ENCODE peak calls at places on chromosomes 16 and 17, in five cellular contexts. B is prostate gland; J is activated T-helper 2 cell treated with anti-CD3 and anti-CD28 coated beads, Interferon-gamma antibody, Interleukin-2, Interleukin-4, amounts not matched to agents 10 μg/mL and 5 μg/mL and 100 μg/mL, durations not matched to agents 14 hours and 24 hours and 36 hours; T is sigmoid colon; Z is nephron progenitor cell. L is an unnamed sample.
A peak's percentile ranks its signal among the peaks of the same experiment; 100 is the strongest.

GRCh38 chr17:8292639-8293395 is 2.4 kb downstream of the SLC25A35 start:
- DNase-seq in B (no peak), J (no peak), T (no peak), Z (no peak), L (no peak)

GRCh38 chr17:31663576-31663975 is 195.5 kb downstream of the COPRS start:
- DNase-seq in B (no peak), J (no peak), T (no peak), Z (no peak), L (no peak)

GRCh38 chr16:56246051-56246817 is 54.9 kb downstream of the GNAO1 start:
- DNase-seq in B (no peak), J (no peak), T (peak; percentile 67), Z (peak; percentile 38), L (peak; percentile 36)

GRCh38 chr16:68420366-68420765 is 27.9 kb downstream of the SMPD3 start:
- DNase-seq in B (no peak), J (no peak), T (no peak), Z (no peak), L (no peak)

GRCh38 chr17:63993368-63993990 is 4.7 kb upstream of the PRR29 start:
- DNase-seq in B (no peak), J (no peak), T (peak; percentile 43), Z (no peak), L (no peak)

GRCh38 chr16:10876799-10877341 is at the start of gene CIITA:
- DNase-seq in B (no peak), J (peak; percentile 60), T (peak; percentile 87), Z (no peak), L (peak; percentile 97)

GRCh38 chr16:1150511-1150982 is 2.4 kb upstream of the CACNA1H start:
- DNase-seq in B (no peak), J (no peak), T (no peak), Z (no peak), L (no peak)

GRCh38 chr17:78588258-78589030 is 11.2 kb upstream of the DNAH17 start:
- DNase-seq in B (no peak), J (no peak), T (no peak), Z (no peak), L (no peak)

GRCh38 chr16:6704306-6704705 is 628.3 kb upstream of the RBFOX1 start:
- DNase-seq in B (no peak), J (no peak), T (no peak), Z (peak; percentile 2), L (no peak)

GRCh38 chr16:491225-491919 is 36.1 kb upstream of the CAPN15 start:
- DNase-seq in B (no peak), J (no peak), T (no peak), Z (no peak), L (no peak)

GRCh38 chr17:33142703-33143299 is 150.3 kb downstream of the ASIC2 start:
- DNase-seq in B (no peak), J (no peak), T (no peak), Z (peak; percentile 84), L (peak; percentile 11)

GRCh38 chr16:54166342-54166865 is 120.2 kb downstream of the IRX3 start:
- DNase-seq in B (no peak), J (no peak), T (no peak), Z (no peak), L (no peak)

GRCh38 chr17:7552621-7553051 is 3.8 kb downstream of the TNFSF12 start:
- DNase-seq in B (no peak), J (peak; percentile 58), T (no peak), Z (no peak), L (no peak)

GRCh38 chr16:85271198-85271597 is 158.9 kb upstream of the CIBAR2 start:
- DNase-seq in B (no peak), J (no peak), T (no peak), Z (no peak), L (no peak)

GRCh38 chr16:57115504-57116182 is 23.3 kb downstream of the CPNE2 start:
- DNase-seq in B (peak; percentile 32), J (no peak), T (peak; percentile 78), Z (peak; percentile 25), L (no peak)

GRCh38 chr16:50668368-50669008 is 12.6 kb downstream of the SNX20 start:
- DNase-seq in B (no peak), J (no peak), T (no peak), Z (no peak), L (no peak)

GRCh38 chr16:66364117-66364958 is 2.2 kb upstream of the CDH5 start:
- DNase-seq in B (peak; percentile 25), J (no peak), T (peak; percentile 83), Z (peak; percentile 28), L (no peak)

GRCh38 chr17:40524243-40524965 is 23.0 kb upstream of the TNS4 start:
- DNase-seq in B (no peak), J (no peak), T (no peak), Z (no peak), L (no peak)

GRCh38 chr17:48261297-48261880 is 153.8 kb downstream of the SNX11 start:
- DNase-seq in B (no peak), J (no peak), T (no peak), Z (peak; percentile 60), L (peak; percentile 80)

GRCh38 chr16:89478576-89479221 is 11.7 kb downstream of the ANKRD11 start:
- DNase-seq in B (no peak), J (no peak), T (no peak), Z (no peak), L (peak; percentile 47)

GRCh38 chr16:12651765-12652531 is 151.7 kb downstream of the CPPED1 start:
- DNase-seq in B (no peak), J (no peak), T (no peak), Z (no peak), L (no peak)

GRCh38 chr17:6314311-6314710 is 120.6 kb downstream of the AIPL1 start:
- DNase-seq in B (no peak), J (no peak), T (no peak), Z (no peak), L (no peak)

L was measured in HT1080.